ENCODE peak calls at places on chromosomes 2 and 18, in eight cellular contexts. T is foreskin fibroblast, D is AG10803, J is kidney epithelial cell, H is colonic mucosa, R is heart right ventricle, M is MM.1S, L is right atrium auricular region. F is an unnamed sample.

GRCh38 chr18:73669299-73669698 is 478.3 kb downstream of the FBXO15 start:
- DNase-seq in H (no peak), M (no peak), D (peak; percentile 39), J (no peak), T (peak; percentile 55), L (no peak), R (no peak), F (no peak)

GRCh38 chr2:96891591-96892333 is 21.9 kb upstream of the SEMA4C start:
- DNase-seq in D (no peak), M (no peak), J (no peak), T (no peak), R (no peak), H (peak; percentile 28), L (no peak), F (no peak)

GRCh38 chr18:58754544-58755068 is 83.3 kb downstream of the MALT1 start:
- DNase-seq in M (no peak), J (no peak), D (no peak), L (peak; percentile 58), T (no peak), R (peak; percentile 36), H (no peak), F (no peak)

GRCh38 chr2:38973266-38973665 is 83.6 kb downstream of the ARHGEF33 start:
- DNase-seq in J (no peak), H (no peak), T (no peak), L (no peak), R (no peak), D (no peak), M (no peak), F (no peak)

GRCh38 chr2:217756375-217757107 is 246.3 kb downstream of the TNS1 start:
- DNase-seq in R (peak; percentile 72), D (peak; percentile 48), H (peak; percentile 59), T (peak; percentile 72), J (no peak), L (no peak), M (peak; percentile 15), F (no peak)

GRCh38 chr2:230942920-230943896 is 18.2 kb upstream of the GPR55 start:
- DNase-seq in R (no peak), D (peak; percentile 8), L (no peak), H (no peak), T (peak; percentile 39), J (no peak), M (peak; percentile 9), F (peak; percentile 60)

GRCh38 chr2:160583162-160583522 is 89.5 kb upstream of the RBMS1 start:
- DNase-seq in H (no peak), M (no peak), T (peak; percentile 35), R (peak; percentile 16), D (peak; percentile 69), J (no peak), L (no peak), F (no peak)

GRCh38 chr2:42510191-42510929 is 16.6 kb upstream of the KCNG3 start:
- DNase-seq in J (no peak), T (no peak), L (no peak), H (no peak), R (no peak), M (no peak), D (no peak), F (no peak)

GRCh38 chr2:2574401-2575184 is 243.5 kb upstream of the MYT1L start:
- DNase-seq in M (no peak), L (peak; percentile 32), T (no peak), H (no peak), J (no peak), D (no peak), R (no peak), F (no peak)

GRCh38 chr2:234989183-234989701 is 37.4 kb downstream of the SH3BP4 start:
- DNase-seq in L (peak; percentile 84), D (no peak), H (peak; percentile 96), M (no peak), R (peak; percentile 75), J (no peak), T (no peak), F (no peak)

GRCh38 chr2:227908266-227909054 is 37.0 kb downstream of the DAW1 start:
- DNase-seq in L (no peak), D (no peak), H (no peak), R (no peak), T (peak; percentile 49), M (no peak), J (no peak), F (no peak)

GRCh38 chr2:239263231-239263936 is 137.4 kb downstream of the HDAC4 start:
- DNase-seq in J (no peak), T (no peak), R (no peak), L (peak; percentile 56), M (no peak), D (no peak), H (no peak), F (peak; percentile 46)

GRCh38 chr18:26655614-26656400 is 107.5 kb upstream of the KCTD1 start:
- DNase-seq in R (peak; percentile 36), D (peak; percentile 21), H (peak; percentile 48), J (no peak), T (peak; percentile 82), L (no peak), M (peak; percentile 12), F (no peak)

GRCh38 chr2:180591947-180592346 is 388.5 kb upstream of the UBE2E3 start:
- DNase-seq in T (no peak), M (no peak), D (no peak), J (no peak), H (no peak), L (no peak), R (no peak), F (no peak)

GRCh38 chr2:180601016-180601415 is 379.4 kb upstream of the UBE2E3 start:
- DNase-seq in H (no peak), D (no peak), M (no peak), L (no peak), T (no peak), R (no peak), J (no peak), F (no peak)

GRCh38 chr2:180599804-180600203 is 380.6 kb upstream of the UBE2E3 start:
- DNase-seq in L (no peak), H (no peak), D (no peak), M (no peak), J (no peak), R (no peak), T (no peak), F (no peak)

DNA sequence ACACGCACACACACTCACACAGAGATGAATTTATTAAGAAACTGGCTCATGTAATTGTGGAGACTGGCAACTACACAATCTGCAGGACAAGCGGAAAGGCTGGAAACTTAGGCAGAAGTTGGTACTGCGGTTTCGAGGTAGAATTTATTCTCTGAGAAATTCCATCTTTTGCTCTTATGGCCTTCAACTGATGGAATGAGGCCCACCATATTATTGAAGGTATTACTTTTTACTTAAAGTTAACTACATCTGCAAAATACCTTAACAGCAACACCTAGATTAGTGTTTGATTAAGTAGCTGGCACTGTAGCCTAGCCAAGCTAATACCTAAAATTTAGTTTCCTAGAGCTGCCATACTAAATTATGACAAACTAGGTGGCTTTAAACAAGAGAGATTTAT is 384.0 kb upstream of the UBE2E3 start:
- DNase-seq in L (no peak), D (no peak), R (no peak), H (no peak), J (no peak), M (no peak), T (no peak), F (no peak)
- TF ChIP-seq CTCF in L (no peak), D (no peak), R (no peak), H (no peak), J (no peak), M (no peak), T (no peak), F (no peak)

DNA sequence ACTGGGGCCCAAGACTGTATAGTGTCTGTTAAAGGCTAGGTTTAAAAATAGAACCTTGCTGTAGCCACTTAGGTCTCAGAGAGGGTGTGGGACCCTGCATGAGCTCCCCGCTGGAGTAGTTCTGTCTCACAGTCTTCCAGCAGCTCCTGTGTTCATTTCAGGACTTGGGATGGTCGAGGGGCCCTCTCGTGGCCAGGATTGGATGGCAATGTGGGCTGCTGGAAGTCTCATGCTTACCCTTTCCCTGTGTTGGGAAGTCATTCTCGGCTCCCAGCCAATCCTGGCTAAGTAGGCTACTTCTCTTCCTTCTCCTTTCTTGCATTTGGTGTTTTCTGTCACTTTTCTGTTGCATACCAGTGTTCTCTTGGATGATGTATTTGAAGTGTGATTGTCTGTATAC is 284.0 kb upstream of the GCFC2 start:
- DNase-seq in D (no peak), H (no peak), R (no peak), M (no peak), J (no peak), T (no peak), L (no peak), F (no peak)
- TF ChIP-seq CTCF in D (no peak), H (no peak), R (no peak), M (no peak), J (no peak), T (no peak), L (no peak), F (no peak)

GRCh38 chr2:51247252-51247651 is 215.3 kb upstream of the NRXN1 start:
- DNase-seq in T (no peak), M (no peak), L (no peak), D (no peak), J (no peak), R (no peak), H (no peak), F (no peak)
- TF ChIP-seq CTCF in T (no peak), M (no peak), L (no peak), D (no peak), J (no peak), R (no peak), H (no peak), F (no peak)

GRCh38 chr2:47048801-47049480 is 106.2 kb downstream of the STPG4 start:
- DNase-seq in T (no peak), J (no peak), D (no peak), H (no peak), R (no peak), L (no peak), M (no peak), F (no peak)
- TF ChIP-seq CTCF in T (no peak), J (no peak), D (no peak), H (no peak), R (no peak), L (no peak), M (no peak), F (no peak)

DNA sequence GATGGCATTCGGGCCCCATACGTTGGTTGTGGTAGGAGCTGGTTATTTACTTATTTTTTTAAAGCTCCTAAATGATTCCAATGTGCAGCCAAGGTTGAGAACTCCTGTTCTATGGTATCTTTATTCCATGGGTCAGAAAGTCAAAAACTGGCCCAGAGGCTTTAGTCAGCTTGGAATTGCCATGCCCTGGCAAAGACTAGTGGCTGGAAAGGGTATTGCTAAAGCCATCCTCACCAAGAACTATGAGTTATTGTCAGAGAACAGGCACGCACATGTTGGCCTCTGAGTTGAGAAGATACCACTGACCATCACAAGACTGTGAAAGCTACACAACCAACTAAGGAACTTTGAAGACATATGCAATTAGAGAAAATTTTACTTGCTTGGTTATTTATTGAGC is 47.9 kb upstream of the ACMSD start:
- DNase-seq in L (no peak), M (no peak), H (no peak), R (no peak), D (no peak), T (no peak), J (no peak), F (no peak)
- TF ChIP-seq CTCF in L (no peak), M (peak; percentile 16), H (no peak), R (no peak), D (no peak), T (no peak), J (peak; percentile 6), F (peak; percentile 39)